ENCODE peak calls at places on chromosomes 6 and 20, in seven cellular contexts. Q is neuronal stem cell, E is mesendoderm, S is IMR-90, W is H9, A is H1, C is trophoblast cell. Z is an unnamed sample.
A peak's percentile ranks its signal among the peaks of the same experiment; 100 is the strongest.

GRCh38 chr6:112357801-112358200 is 10.7 kb downstream of the RFPL4B start:
- DNase-seq in C (no peak), Q (no peak), S (peak; percentile 73), E (no peak), W (no peak), A (no peak), Z (peak; percentile 72)

GRCh38 chr20:56664791-56665190 is 35.7 kb downstream of the TFAP2C start:
- DNase-seq in E (no peak), W (no peak), Q (no peak), A (no peak), C (no peak), S (no peak), Z (no peak)

GRCh38 chr20:20412750-20413149 is 44.8 kb downstream of the INSM1 start:
- DNase-seq in C (no peak), W (no peak), E (no peak), Q (no peak), S (no peak), A (no peak), Z (no peak)

GRCh38 chr6:149268768-149269167 is 48.7 kb upstream of the TAB2 start:
- DNase-seq in W (no peak), A (no peak), C (no peak), S (peak; percentile 51), E (no peak), Q (no peak), Z (no peak)

GRCh38 chr6:125611573-125612399 is 137.6 kb upstream of the HEY2 start:
- DNase-seq in W (no peak), E (peak; percentile 55), Q (peak; percentile 29), S (no peak), A (no peak), C (no peak), Z (peak; percentile 6)

GRCh38 chr6:149153100-149153499 is 164.4 kb upstream of the TAB2 start:
- DNase-seq in S (no peak), Q (no peak), A (no peak), C (no peak), W (no peak), E (no peak), Z (no peak)

GRCh38 chr20:48302149-48302548 is 516.9 kb upstream of the SULF2 start:
- DNase-seq in S (no peak), A (no peak), W (no peak), E (no peak), C (no peak), Q (no peak), Z (no peak)

GRCh38 chr6:170248111-170248805 is 42.6 kb downstream of the DLL1 start:
- DNase-seq in S (no peak), E (no peak), W (no peak), A (no peak), Q (no peak), C (no peak), Z (no peak)

GRCh38 chr6:45681860-45682488 is 304.2 kb upstream of the SUPT3H start:
- DNase-seq in C (peak; percentile 38), E (peak; percentile 49), W (no peak), S (no peak), Q (no peak), A (no peak), Z (peak; percentile 92)

GRCh38 chr20:50127587-50128519 is 14.9 kb upstream of the UBE2V1 start:
- DNase-seq in C (no peak), E (no peak), A (no peak), S (no peak), W (no peak), Q (no peak), Z (no peak)

GRCh38 chr6:145886228-145886956 is 71.8 kb upstream of the FBXO30 start:
- DNase-seq in A (no peak), E (no peak), S (peak; percentile 88), Q (no peak), C (no peak), W (no peak), Z (peak; percentile 52)

GRCh38 chr6:144066745-144067484 is 28.5 kb downstream of the SF3B5 start:
- DNase-seq in C (no peak), E (no peak), Q (no peak), A (no peak), W (no peak), S (no peak), Z (no peak)

GRCh38 chr6:37625591-37626374 is 71.9 kb downstream of the MDGA1 start:
- DNase-seq in A (no peak), C (peak; percentile 61), S (no peak), E (no peak), W (peak; percentile 47), Q (no peak), Z (no peak)

GRCh38 chr6:96704713-96705112 is 132.6 kb downstream of the GPR63 start:
- DNase-seq in A (no peak), W (no peak), S (no peak), Q (no peak), C (no peak), E (no peak), Z (no peak)

GRCh38 chr6:122770835-122771601 is 8.5 kb upstream of the FABP7 start:
- DNase-seq in Q (no peak), C (peak; percentile 90), A (no peak), S (no peak), E (peak; percentile 60), W (no peak), Z (no peak)

GRCh38 chr20:20216941-20217340 is 151.0 kb upstream of the INSM1 start:
- DNase-seq in E (no peak), S (no peak), Q (no peak), W (no peak), A (no peak), C (peak; percentile 42), Z (no peak)

GRCh38 chr20:10848810-10849370 is 175.1 kb upstream of the JAG1 start:
- DNase-seq in A (peak; percentile 9), S (peak; percentile 94), E (peak; percentile 80), W (peak; percentile 30), C (peak; percentile 1), Q (peak; percentile 24), Z (peak; percentile 94)

GRCh38 chr20:43360016-43360415 is 97.7 kb upstream of the SRSF6 start:
- DNase-seq in W (no peak), A (no peak), S (no peak), C (no peak), E (no peak), Q (no peak), Z (no peak)

GRCh38 chr20:10710995-10711775 is 37.4 kb upstream of the JAG1 start:
- DNase-seq in S (peak; percentile 32), C (no peak), E (no peak), W (no peak), Q (no peak), A (no peak), Z (no peak)

GRCh38 chr20:51272392-51272791 is 249.5 kb upstream of the KCNG1 start:
- DNase-seq in Q (no peak), E (no peak), A (no peak), S (peak; percentile 73), C (no peak), W (no peak), Z (peak; percentile 10)

GRCh38 chr6:13336553-13336952 is 8.2 kb upstream of the TBC1D7 start:
- DNase-seq in E (peak; percentile 92), S (peak; percentile 84), Q (peak; percentile 76), W (peak; percentile 87), C (peak; percentile 96), A (peak; percentile 88), Z (peak; percentile 74)

GRCh38 chr6:13338038-13338437 is 9.7 kb upstream of the TBC1D7 start:
- DNase-seq in S (no peak), C (no peak), A (no peak), W (no peak), Q (no peak), E (no peak), Z (no peak)

GRCh38 chr6:13332349-13332706 is 4.0 kb upstream of the TBC1D7 start:
- DNase-seq in C (no peak), W (no peak), Q (no peak), S (no peak), E (no peak), A (no peak), Z (no peak)

GRCh38 chr6:13331516-13332348 is 3.4 kb upstream of the TBC1D7 start:
- DNase-seq in Q (no peak), E (peak; percentile 40), W (no peak), A (no peak), C (peak; percentile 72), S (peak; percentile 29), Z (peak; percentile 26)

DNA sequence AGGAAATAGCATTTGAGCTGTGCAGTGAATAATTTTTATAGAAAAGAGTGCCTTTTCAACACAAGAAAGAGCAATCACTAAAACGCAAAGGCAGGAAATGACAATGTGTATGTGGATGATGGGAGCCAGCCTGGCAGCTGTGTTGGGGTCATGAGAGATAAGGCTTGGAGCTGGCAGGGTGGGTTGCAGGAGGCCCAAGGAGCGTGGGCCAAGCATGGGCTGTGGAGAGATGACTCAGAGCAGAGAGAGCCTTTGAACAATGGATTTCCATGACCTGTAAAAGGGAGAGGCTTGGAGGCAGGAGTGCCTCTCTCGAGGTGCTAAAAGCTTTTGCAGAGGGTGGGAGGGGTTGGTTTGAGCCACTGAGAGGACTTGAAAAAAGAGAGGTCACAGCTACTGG is 6.6 kb upstream of the TBC1D7 start:
- DNase-seq in Q (no peak), A (no peak), W (no peak), C (no peak), S (no peak), E (peak; percentile 87), Z (no peak)
- H2AK5ac ChIP-seq in Q (no peak overlapping the region), A (no peak overlapping the region), W (no peak overlapping the region), C (no peak overlapping the region), S (no peak overlapping the region), E (no peak overlapping the region), Z (no peak overlapping the region)

GRCh38 chr6:77228279-77228678 is 235.0 kb downstream of the HTR1B start:
- DNase-seq in A (no peak), E (no peak), S (no peak), Q (no peak), W (no peak), C (no peak), Z (peak; percentile 7)
- H2AK5ac ChIP-seq in A (no peak overlapping the region), E (no peak overlapping the region), S (no peak overlapping the region), Q (no peak overlapping the region), W (no peak overlapping the region), C (no peak overlapping the region), Z (no peak overlapping the region)

GRCh38 chr6:106413722-106414121 is 53.2 kb downstream of the CRYBG1 start:
- DNase-seq in C (no peak), A (no peak), S (no peak), Q (no peak), W (no peak), E (no peak), Z (no peak)
- H2AK5ac ChIP-seq in C (no peak overlapping the region), A (no peak overlapping the region), S (no peak overlapping the region), Q (no peak overlapping the region), W (no peak overlapping the region), E (no peak overlapping the region), Z (no peak overlapping the region)

GRCh38 chr6:168964138-168964892 is 289.3 kb downstream of the THBS2 start:
- DNase-seq in Q (no peak), C (peak; percentile 83), E (no peak), S (no peak), W (no peak), A (no peak), Z (no peak)

GRCh38 chr6:168967556-168967955 is 286.1 kb downstream of the THBS2 start:
- DNase-seq in E (no peak), C (no peak), W (no peak), Q (no peak), S (no peak), A (no peak), Z (no peak)

GRCh38 chr6:168971549-168971948 is 282.1 kb downstream of the THBS2 start:
- DNase-seq in C (no peak), Q (no peak), A (no peak), S (no peak), E (no peak), W (no peak), Z (no peak)

GRCh38 chr6:168968228-168968627 is 285.4 kb downstream of the THBS2 start:
- DNase-seq in Q (no peak), A (no peak), W (no peak), E (peak; percentile 81), S (peak; percentile 53), C (peak; percentile 96), Z (peak; percentile 10)

GRCh38 chr6:168968801-168969200 is 284.8 kb downstream of the THBS2 start:
- DNase-seq in S (no peak), W (no peak), A (no peak), Q (no peak), E (no peak), C (peak; percentile 93), Z (no peak)
- H2AK5ac ChIP-seq in S (no peak overlapping the region), W (no peak overlapping the region), A (no peak overlapping the region), Q (no peak overlapping the region), E (no peak overlapping the region), C (no peak overlapping the region), Z (no peak overlapping the region)